ENCODE peak calls at places on chromosomes 4 and X, in seven cellular contexts. A is WTC11; R is foreskin melanocyte; I is mesothelial cell of epicardium; U is hippocampal formation; C is anterior cingulate cortex; B is central memory CD4-positive, alpha-beta T cell. P is an unnamed sample.

GRCh38 chrX:130778773-130779172 is 124.2 kb downstream of the ENOX2 start:
- DNase-seq in A (no peak), R (no peak), I (no peak), U (no peak), C (no peak), B (no peak), P (no peak)

GRCh38 chr4:41832961-41833360 is 84.4 kb upstream of the PHOX2B start:
- DNase-seq in A (no peak), R (peak; percentile 63), I (no peak), U (no peak), C (no peak), B (no peak), P (no peak)

GRCh38 chrX:43278440-43278839 is 377.7 kb upstream of the MAOA start:
- DNase-seq in A (no peak), R (no peak), I (no peak), U (no peak), C (no peak), B (no peak), P (no peak)

GRCh38 chr4:105619193-105619931 is 66.9 kb downstream of the ARHGEF38 start:
- DNase-seq in A (no peak), R (peak; percentile 75), I (no peak), U (no peak), C (peak; percentile 52), B (no peak), P (no peak)

GRCh38 chrX:30971761-30972603 is 82.9 kb upstream of the TAB3 start:
- DNase-seq in A (peak; percentile 11), R (peak; percentile 43), I (no peak), U (peak; percentile 13), C (peak; percentile 0), B (no peak), P (peak; percentile 1)

GRCh38 chr4:101205878-101206277 is 141.4 kb downstream of the PPP3CA start:
- DNase-seq in A (no peak), R (no peak), I (no peak), U (no peak), C (no peak), B (peak; percentile 34), P (no peak)

GRCh38 chr4:74661427-74662171 is 132.7 kb downstream of the BTC start:
- DNase-seq in A (no peak), R (peak; percentile 16), I (no peak), U (no peak), C (no peak), B (no peak), P (no peak)

GRCh38 chr4:44845309-44845708 is 119.0 kb upstream of the GNPDA2 start:
- DNase-seq in A (no peak), R (no peak), I (no peak), U (no peak), C (no peak), B (no peak), P (no peak)

GRCh38 chr4:138540056-138540800 is 298.1 kb upstream of the SLC7A11 start:
- DNase-seq in A (no peak), R (peak; percentile 26), I (no peak), U (no peak), C (no peak), B (no peak), P (no peak)

GRCh38 chrX:43562372-43562771 is 93.7 kb upstream of the MAOA start:
- DNase-seq in A (no peak), R (no peak), I (no peak), U (no peak), C (no peak), B (no peak), P (no peak)

GRCh38 chrX:105167233-105167632 is 53.3 kb downstream of the TEX13A start:
- DNase-seq in A (no peak), R (no peak), I (no peak), U (no peak), C (no peak), B (no peak), P (no peak)

GRCh38 chrX:336227-336626 is 17.6 kb upstream of the GTPBP6 start:
- DNase-seq in A (no peak), R (no peak), I (no peak), U (no peak), C (no peak), B (no peak), P (no peak)

GRCh38 chr4:68162196-68162595 is 32.5 kb upstream of the TMPRSS11F start:
- DNase-seq in A (no peak), R (no peak), I (no peak), U (no peak), C (no peak), B (no peak), P (no peak)

GRCh38 chr4:88098993-88099752 is 59.3 kb downstream of the ABCG2 start:
- DNase-seq in A (no peak), R (no peak), I (no peak), U (no peak), C (no peak), B (no peak), P (no peak)

GRCh38 chr4:152243890-152244595 is 291.8 kb downstream of the FBXW7 start:
- DNase-seq in A (no peak), R (no peak), I (no peak), U (no peak), C (no peak), B (no peak), P (no peak)

GRCh38 chrX:17413228-17413627 is 38.2 kb downstream of the NHS start:
- DNase-seq in A (no peak), R (peak; percentile 29), I (no peak), U (no peak), C (no peak), B (no peak), P (no peak)

GRCh38 chr4:21090098-21090666 is 389.9 kb downstream of the PACRGL start:
- DNase-seq in A (no peak), R (no peak), I (no peak), U (no peak), C (no peak), B (no peak), P (no peak)

GRCh38 chr4:41796545-41797210 is 48.2 kb upstream of the PHOX2B start:
- DNase-seq in A (peak; percentile 52), R (peak; percentile 21), I (no peak), U (no peak), C (no peak), B (no peak), P (no peak)

GRCh38 chr4:123848615-123849014 is 452.0 kb downstream of the SPRY1 start:
- DNase-seq in A (no peak), R (no peak), I (no peak), U (no peak), C (no peak), B (no peak), P (no peak)

GRCh38 chrX:96183843-96184242 is 500.8 kb upstream of the DIAPH2 start:
- DNase-seq in A (no peak), R (no peak), I (no peak), U (no peak), C (no peak), B (no peak), P (no peak)

GRCh38 chr4:2937146-2937857 is 25.9 kb downstream of the NOP14 start:
- DNase-seq in A (no peak), R (no peak), I (no peak), U (no peak), C (no peak), B (no peak), P (no peak)

GRCh38 chr4:157048248-157048647 is 27.7 kb upstream of the GLRB start:
- DNase-seq in A (no peak), R (no peak), I (no peak), U (no peak), C (peak; percentile 7), B (no peak), P (no peak)

GRCh38 chr4:125736057-125736456 is 421.3 kb downstream of the FAT4 start:
- DNase-seq in A (no peak), R (peak; percentile 11), I (no peak), U (no peak), C (no peak), B (no peak), P (no peak)

GRCh38 chrX:141839856-141840255 is 1.7 kb downstream of the MAGEC3 start:
- DNase-seq in A (no peak), R (no peak), I (no peak), U (no peak), C (no peak), B (no peak), P (no peak)

GRCh38 chrX:4322916-4323315 is 609.5 kb upstream of the PRKX start:
- DNase-seq in A (no peak), R (no peak), I (no peak), U (no peak), C (no peak), B (no peak), P (no peak)

GRCh38 chrX:35101901-35102300 is 159.3 kb downstream of the FAM47B start:
- DNase-seq in A (no peak), R (no peak), I (no peak), U (no peak), C (no peak), B (no peak), P (no peak)

GRCh38 chr4:1299301-1299860 is 9.7 kb downstream of the MAEA start:
- DNase-seq in A (no peak), R (no peak), I (no peak), U (no peak), C (no peak), B (no peak), P (no peak)

GRCh38 chr4:169523796-169524195 is 88.6 kb downstream of the NEK1 start:
- DNase-seq in A (no peak), R (no peak), I (no peak), U (no peak), C (no peak), B (no peak), P (no peak)

P was measured in caudate nucleus.